ENCODE peak calls at places on chromosomes 5 and 9, in four cellular contexts. J is GM12878, S is HepG2, U is WTC11. Z is an unnamed sample.

GRCh38 chr5:172086312-172086975 is 80.0 kb upstream of the FBXW11 start:
- DNase-seq in J (no peak), S (no peak), U (no peak), Z (no peak)

GRCh38 chr9:112239284-112239683 is 64.2 kb upstream of the SUSD1 start:
- DNase-seq in J (no peak), S (no peak), U (no peak), Z (no peak)

GRCh38 chr5:126482591-126482990 is 59.4 kb downstream of the GRAMD2B start:
- DNase-seq in J (no peak), S (no peak), U (no peak), Z (no peak)

GRCh38 chr9:113808391-113809191 is 67.5 kb upstream of the ZNF618 start:
- DNase-seq in J (no peak), S (no peak), U (no peak), Z (no peak)

GRCh38 chr5:137689306-137689705 is 46.6 kb downstream of the KLHL3 start:
- DNase-seq in J (no peak), S (no peak), U (no peak), Z (no peak)

GRCh38 chr5:102794677-102795331 is 39.7 kb downstream of the PAM start:
- DNase-seq in J (no peak), S (no peak), U (peak), Z (no peak)

GRCh38 chr9:20884985-20885593 is 146.4 kb downstream of the HACD4 start:
- DNase-seq in J (peak), S (peak), U (peak), Z (no peak)

GRCh38 chr9:106075991-106076390 is 381.6 kb downstream of the TMEM38B start:
- DNase-seq in J (no peak), S (no peak), U (no peak), Z (no peak)

GRCh38 chr9:92807757-92808725 is 43.4 kb upstream of the BICD2 start:
- DNase-seq in J (no peak), S (no peak), U (peak), Z (no peak)
- TF ChIP-seq ETV6 in J (no peak), S (no peak), U (no peak), Z (no peak)

GRCh38 chr9:71446499-71447411 is 321.6 kb downstream of the CEMIP2 start:
- DNase-seq in J (no peak), S (peak), U (peak), Z (peak)
- TF ChIP-seq ETV6 in J (no peak), S (no peak), U (peak), Z (no peak)

GRCh38 chr9:79581794-79582193 is 10.0 kb downstream of the TLE4 start:
- DNase-seq in J (no peak), S (peak), U (no peak), Z (peak)
- TF ChIP-seq ETV6 in J (no peak), S (no peak), U (no peak), Z (no peak)

DNA sequence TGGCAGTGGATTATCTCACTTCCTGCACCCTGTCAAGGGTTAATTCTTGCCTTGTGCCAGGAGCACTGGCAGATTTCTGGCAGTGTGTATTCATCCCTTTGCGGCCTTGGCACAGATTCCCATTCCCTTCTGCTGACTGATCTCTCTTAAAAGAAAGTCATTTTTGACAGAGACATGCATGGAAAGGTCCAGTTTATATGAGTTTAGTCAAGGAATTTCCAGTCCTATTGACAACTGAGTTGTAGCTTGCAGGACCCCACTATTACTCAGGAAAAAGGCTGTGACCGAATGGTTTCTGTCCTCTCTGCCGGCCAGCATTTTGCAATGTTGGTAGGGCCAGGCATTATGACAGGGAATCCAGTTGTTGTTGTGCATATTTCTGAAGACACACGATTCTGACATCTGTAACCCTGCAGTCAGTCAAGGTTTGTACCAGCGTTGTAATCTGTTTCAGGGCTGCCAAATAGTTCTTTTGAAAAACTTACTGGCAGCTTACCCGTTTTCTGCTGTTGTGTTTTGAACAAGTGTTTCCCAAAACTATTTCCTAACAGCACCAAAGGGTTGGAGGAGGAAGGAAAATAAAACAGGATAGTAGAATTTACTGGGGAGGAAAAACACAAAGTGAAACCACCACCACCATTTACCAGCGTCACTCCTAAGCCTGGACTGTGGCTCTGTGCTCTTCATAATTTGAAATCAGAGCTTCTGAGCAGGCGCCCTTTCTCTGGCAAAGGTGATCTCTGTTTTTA is 243.4 kb upstream of the KLF4 start:
- DNase-seq in J (no peak), S (no peak), U (no peak), Z (no peak)
- TF ChIP-seq ETV6 in J (no peak), S (no peak), U (no peak), Z (no peak)

GRCh38 chr5:157252741-157253465 is 13.0 kb upstream of the CYFIP2 start:
- DNase-seq in J (peak), S (no peak), U (no peak), Z (no peak)
- TF ChIP-seq ETV6 in J (no peak), S (no peak), U (no peak), Z (no peak)

GRCh38 chr5:81949479-81949878 is 22.3 kb upstream of the ATG10 start:
- DNase-seq in J (no peak), S (no peak), U (no peak), Z (no peak)
- TF ChIP-seq ETV6 in J (no peak), S (no peak), U (no peak), Z (no peak)

GRCh38 chr5:176800024-176800423 is 10.3 kb upstream of the UNC5A start:
- DNase-seq in J (no peak), S (no peak), U (no peak), Z (no peak)

GRCh38 chr5:176806137-176806536 is 4.2 kb upstream of the UNC5A start:
- DNase-seq in J (no peak), S (no peak), U (peak), Z (no peak)

GRCh38 chr5:176802116-176802784 is 8.1 kb upstream of the UNC5A start:
- DNase-seq in J (no peak), S (no peak), U (no peak), Z (no peak)

GRCh38 chr5:176803027-176803942 is 7.1 kb upstream of the UNC5A start:
- DNase-seq in J (no peak), S (no peak), U (no peak), Z (no peak)

DNA sequence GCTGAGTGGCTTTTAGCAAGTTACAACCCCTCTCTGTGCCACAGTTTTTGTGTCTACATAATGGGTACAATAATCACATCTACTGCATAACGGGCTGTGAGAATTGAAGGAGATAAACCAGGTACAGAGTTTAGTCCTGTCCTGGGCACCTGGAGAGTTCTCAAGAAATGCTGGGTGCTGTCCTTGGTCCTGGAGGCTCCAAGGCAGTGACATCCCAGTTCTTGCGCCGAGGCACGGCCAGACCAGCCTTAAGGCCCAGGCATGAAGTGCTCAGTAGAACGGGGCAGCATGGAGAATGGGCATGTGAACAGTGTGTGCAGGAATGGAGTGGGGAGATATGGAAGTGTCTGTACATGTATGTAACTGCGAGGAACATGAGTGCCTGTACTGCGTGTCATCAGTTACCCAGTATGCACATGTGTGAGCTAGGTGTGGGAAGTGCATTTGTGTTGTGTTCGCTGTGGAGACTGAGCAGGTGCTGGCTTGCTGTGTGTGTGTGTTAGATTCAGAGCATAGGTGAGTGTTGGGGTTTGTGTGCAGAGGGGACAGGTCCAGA is 6.3 kb upstream of the UNC5A start:
- DNase-seq in J (no peak), S (no peak), U (peak), Z (no peak)
- TF ChIP-seq ETV6 in J (no peak), S (no peak), U (no peak), Z (no peak)

GRCh38 chr9:125440411-125440810 is 178.8 kb downstream of the GAPVD1 start:
- DNase-seq in J (no peak), S (no peak), U (no peak), Z (no peak)
- TF ChIP-seq ETV6 in J (no peak), S (no peak), U (no peak), Z (no peak)

GRCh38 chr5:13664377-13664776 is 280.1 kb downstream of the DNAH5 start:
- DNase-seq in J (no peak), S (no peak), U (no peak), Z (no peak)
- TF ChIP-seq ETV6 in J (no peak), S (no peak), U (no peak), Z (no peak)

Z was measured in K562.